ENCODE peak calls at places on chromosomes 13 and 19, in four cellular contexts. One of them, this sample, is unnamed. For H3K4me1, the result is how much of the 10 kb centered on the place peaks cover.

GRCh38 chr19:55640577-55641375 is at the start of gene ZNF580:
- DNase-seq in hepatocyte: peak
- DNase-seq in A549: peak
- DNase-seq in body of pancreas: peak
- DNase-seq in this sample: peak

GRCh38 chr19:35766571-35767104 is 8.7 kb downstream of the PROSER3 start:
- DNase-seq in hepatocyte: no peak
- DNase-seq in A549: no peak
- DNase-seq in body of pancreas: no peak
- DNase-seq in this sample: no peak

GRCh38 chr13:61410669-61411297 is 4.9 kb downstream of the PCDH20 start:
- DNase-seq in A549: no peak
- DNase-seq in hepatocyte: peak
- DNase-seq in body of pancreas: no peak
- DNase-seq in this sample: no peak

GRCh38 chr13:44170731-44171130 is 202.9 kb upstream of the SERP2 start:
- DNase-seq in hepatocyte: no peak
- DNase-seq in A549: no peak
- DNase-seq in body of pancreas: no peak
- DNase-seq in this sample: no peak

GRCh38 chr19:13099073-13099999 is 3.3 kb downstream of the LYL1 start:
- DNase-seq in A549: no peak
- DNase-seq in body of pancreas: peak
- DNase-seq in hepatocyte: peak
- DNase-seq in this sample: peak

GRCh38 chr19:4089946-4090345 is 23.2 kb upstream of the ZBTB7A start:
- DNase-seq in hepatocyte: no peak
- DNase-seq in A549: no peak
- DNase-seq in body of pancreas: no peak
- DNase-seq in this sample: no peak

GRCh38 chr13:79185580-79185979 is 220.5 kb downstream of the RBM26 start:
- DNase-seq in A549: no peak
- DNase-seq in hepatocyte: no peak
- DNase-seq in body of pancreas: no peak
- DNase-seq in this sample: no peak

GRCh38 chr19:40745402-40745780 is 4.9 kb downstream of the ACTMAP start:
- DNase-seq in body of pancreas: no peak
- DNase-seq in A549: no peak
- DNase-seq in hepatocyte: no peak
- DNase-seq in this sample: no peak

GRCh38 chr13:20159646-20160345 is 1.1 kb downstream of the GJA3 start:
- DNase-seq in hepatocyte: no peak
- DNase-seq in A549: no peak
- DNase-seq in body of pancreas: no peak
- DNase-seq in this sample: no peak

GRCh38 chr19:40756502-40757110 is 5.6 kb downstream of the SNRPA start:
- DNase-seq in hepatocyte: no peak
- DNase-seq in body of pancreas: no peak
- DNase-seq in A549: no peak
- DNase-seq in this sample: no peak

GRCh38 chr19:778910-779653 is 18.2 kb upstream of the PTBP1 start:
- DNase-seq in hepatocyte: peak
- DNase-seq in A549: peak
- DNase-seq in body of pancreas: peak
- DNase-seq in this sample: peak

GRCh38 chr19:52094526-52094925 is 1.0 kb downstream of the ZNF841 start:
- DNase-seq in hepatocyte: peak
- DNase-seq in A549: no peak
- DNase-seq in body of pancreas: no peak
- DNase-seq in this sample: no peak

GRCh38 chr19:5192568-5192967 is 148.0 kb downstream of the PTPRS start:
- DNase-seq in body of pancreas: no peak
- DNase-seq in hepatocyte: no peak
- DNase-seq in A549: no peak
- DNase-seq in this sample: no peak

GRCh38 chr19:7224205-7224833 is 69.9 kb downstream of the INSR start:
- DNase-seq in A549: no peak
- DNase-seq in hepatocyte: no peak
- DNase-seq in body of pancreas: peak
- DNase-seq in this sample: peak

GRCh38 chr19:38784224-38784623 is 4.8 kb upstream of the LGALS7B start:
- DNase-seq in A549: peak
- DNase-seq in body of pancreas: peak
- DNase-seq in hepatocyte: peak
- DNase-seq in this sample: no peak

GRCh38 chr19:42081584-42082258 is 5.8 kb downstream of the ZNF574 start:
- DNase-seq in hepatocyte: peak
- DNase-seq in body of pancreas: peak
- DNase-seq in A549: peak
- DNase-seq in this sample: no peak

GRCh38 chr19:10288662-10289166 is 1.0 kb upstream of the ICAM5 start:
- DNase-seq in hepatocyte: no peak
- DNase-seq in A549: peak
- DNase-seq in body of pancreas: no peak
- DNase-seq in this sample: peak

GRCh38 chr19:50044922-50045321 is 19.1 kb downstream of the ZNF473 start:
- DNase-seq in body of pancreas: no peak
- DNase-seq in A549: no peak
- DNase-seq in hepatocyte: no peak
- DNase-seq in this sample: no peak

GRCh38 chr13:22235950-22236290 is 565.0 kb downstream of the FGF9 start:
- DNase-seq in hepatocyte: no peak
- DNase-seq in body of pancreas: no peak
- DNase-seq in A549: no peak
- DNase-seq in this sample: no peak

GRCh38 chr13:99063178-99063577 is 85.3 kb upstream of the DOCK9 start:
- DNase-seq in A549: no peak
- DNase-seq in hepatocyte: no peak
- DNase-seq in body of pancreas: no peak
- DNase-seq in this sample: no peak
- H3K4me1 ChIP-seq in A549: under half
- H3K4me1 ChIP-seq in hepatocyte: under half
- H3K4me1 ChIP-seq in body of pancreas: under half
- H3K4me1 ChIP-seq in this sample: under half

DNA sequence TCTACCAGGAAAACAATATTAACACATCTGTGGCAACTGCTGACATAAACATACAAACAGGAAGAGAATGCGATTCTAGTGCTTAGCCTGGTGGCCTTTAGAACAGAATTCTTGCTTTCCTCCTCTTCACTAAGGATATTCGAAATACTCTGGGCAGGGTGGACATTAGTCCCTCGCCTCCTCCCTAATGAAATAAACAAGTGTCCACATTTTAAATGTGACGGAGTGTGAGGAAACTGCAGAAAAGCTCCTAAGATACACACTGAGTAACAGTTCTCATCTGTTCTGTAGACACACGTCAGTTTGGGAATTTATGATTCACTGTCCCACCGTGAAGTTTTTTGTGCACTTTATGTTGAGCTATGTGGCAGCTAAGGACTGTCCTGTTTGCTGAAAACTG is 639 bp downstream of the STARD13 start:
- DNase-seq in hepatocyte: peak
- DNase-seq in A549: no peak
- DNase-seq in body of pancreas: no peak
- DNase-seq in this sample: no peak
- H3K27ac ChIP-seq in hepatocyte: peak
- H3K27ac ChIP-seq in A549: peak
- H3K27ac ChIP-seq in body of pancreas: peak
- H3K27ac ChIP-seq in this sample: peak

GRCh38 chr19:28883241-28883693 is 329.7 kb downstream of the UQCRFS1 start:
- DNase-seq in A549: no peak
- DNase-seq in body of pancreas: no peak
- DNase-seq in hepatocyte: no peak
- DNase-seq in this sample: no peak

GRCh38 chr19:28884786-28885476 is 328.0 kb downstream of the UQCRFS1 start:
- DNase-seq in hepatocyte: no peak
- DNase-seq in A549: no peak
- DNase-seq in body of pancreas: no peak
- DNase-seq in this sample: no peak

GRCh38 chr19:28881616-28882015 is 331.3 kb downstream of the UQCRFS1 start:
- DNase-seq in hepatocyte: no peak
- DNase-seq in body of pancreas: no peak
- DNase-seq in A549: no peak
- DNase-seq in this sample: no peak

GRCh38 chr19:28880735-28881401 is 332.1 kb downstream of the UQCRFS1 start:
- DNase-seq in body of pancreas: no peak
- DNase-seq in A549: no peak
- DNase-seq in hepatocyte: no peak
- DNase-seq in this sample: no peak

GRCh38 chr19:28882818-28883217 is 330.1 kb downstream of the UQCRFS1 start:
- DNase-seq in A549: no peak
- DNase-seq in body of pancreas: no peak
- DNase-seq in hepatocyte: no peak
- DNase-seq in this sample: no peak
- H3K4me1 ChIP-seq in A549: under half
- H3K4me1 ChIP-seq in body of pancreas: under half
- H3K4me1 ChIP-seq in hepatocyte: under half
- H3K4me1 ChIP-seq in this sample: under half

GRCh38 chr13:40779049-40779448 is 8.1 kb upstream of the MRPS31 start:
- DNase-seq in A549: no peak
- DNase-seq in hepatocyte: no peak
- DNase-seq in body of pancreas: no peak
- DNase-seq in this sample: no peak

GRCh38 chr13:40777166-40777956 is 6.4 kb upstream of the MRPS31 start:
- DNase-seq in A549: peak
- DNase-seq in hepatocyte: peak
- DNase-seq in body of pancreas: peak
- DNase-seq in this sample: peak

GRCh38 chr13:40776232-40776631 is 5.2 kb upstream of the MRPS31 start:
- DNase-seq in body of pancreas: no peak
- DNase-seq in hepatocyte: no peak
- DNase-seq in A549: no peak
- DNase-seq in this sample: no peak

GRCh38 chr13:40776681-40777165 is 5.7 kb upstream of the MRPS31 start:
- DNase-seq in hepatocyte: no peak
- DNase-seq in A549: no peak
- DNase-seq in body of pancreas: no peak
- DNase-seq in this sample: peak

DNA sequence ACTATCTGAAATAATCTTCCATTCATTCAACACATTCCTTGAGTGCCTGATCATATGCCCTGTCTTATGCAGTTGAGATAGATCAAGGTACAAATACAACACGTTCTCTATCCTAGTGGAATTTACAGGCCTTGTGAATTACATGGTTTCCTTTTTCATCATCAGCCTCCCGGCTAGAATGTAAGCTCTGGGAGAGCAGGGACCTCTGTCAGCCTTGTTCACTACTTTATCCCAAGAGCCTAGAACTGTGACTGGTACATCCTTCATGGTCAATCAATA is 6.9 kb upstream of the MRPS31 start:
- DNase-seq in body of pancreas: no peak
- DNase-seq in hepatocyte: no peak
- DNase-seq in A549: no peak
- DNase-seq in this sample: no peak
- H3K27ac ChIP-seq in body of pancreas: no peak
- H3K27ac ChIP-seq in hepatocyte: no peak
- H3K27ac ChIP-seq in A549: no peak
- H3K27ac ChIP-seq in this sample: peak

DNA sequence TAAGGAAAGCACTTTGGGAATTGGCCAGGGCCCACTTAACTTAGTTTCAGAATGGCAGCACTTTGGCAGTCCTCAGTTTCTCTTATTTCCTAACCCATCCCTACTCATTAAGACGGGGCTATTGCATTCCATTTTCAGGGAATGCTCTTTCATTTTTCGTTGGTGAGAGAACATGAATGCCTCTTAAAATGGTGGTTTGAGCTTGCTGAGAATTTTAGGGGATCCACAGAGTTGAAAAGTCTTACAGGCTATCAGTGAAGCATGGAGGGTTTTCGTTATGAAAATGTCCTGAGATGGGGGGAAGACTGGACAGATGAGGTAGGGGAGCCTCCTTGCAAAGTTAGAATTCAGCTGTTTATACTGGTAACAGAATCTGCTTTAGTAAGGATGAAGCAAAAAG is 71.4 kb downstream of the LRCH1 start:
- DNase-seq in hepatocyte: no peak
- DNase-seq in body of pancreas: no peak
- DNase-seq in A549: no peak
- DNase-seq in this sample: no peak
- H3K4me1 ChIP-seq in hepatocyte: under half
- H3K4me1 ChIP-seq in body of pancreas: under half
- H3K4me1 ChIP-seq in A549: under half
- H3K4me1 ChIP-seq in this sample: under half

DNA sequence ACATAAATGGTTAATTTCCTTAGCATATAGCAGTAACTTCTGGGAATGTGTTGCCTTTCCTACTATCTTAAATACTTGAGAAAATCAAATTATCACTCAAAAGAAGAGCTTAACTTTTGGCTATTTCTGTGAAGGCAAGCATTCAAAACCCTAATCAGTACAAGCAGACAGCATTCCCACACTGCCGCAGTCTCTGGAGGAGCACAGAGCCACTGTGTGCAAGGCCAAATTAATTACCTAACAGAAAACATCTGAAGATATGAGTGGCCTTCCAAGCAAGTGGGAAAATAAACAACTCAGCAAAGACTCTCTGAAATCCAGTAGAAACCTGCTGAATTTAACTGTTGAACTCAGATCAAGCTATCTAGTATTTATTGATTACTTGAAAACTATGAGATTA is 68.2 kb downstream of the COL4A1 start:
- DNase-seq in hepatocyte: no peak
- DNase-seq in body of pancreas: no peak
- DNase-seq in A549: no peak
- DNase-seq in this sample: no peak
- H3K27ac ChIP-seq in hepatocyte: no peak
- H3K27ac ChIP-seq in body of pancreas: no peak
- H3K27ac ChIP-seq in A549: no peak
- H3K27ac ChIP-seq in this sample: peak

DNA sequence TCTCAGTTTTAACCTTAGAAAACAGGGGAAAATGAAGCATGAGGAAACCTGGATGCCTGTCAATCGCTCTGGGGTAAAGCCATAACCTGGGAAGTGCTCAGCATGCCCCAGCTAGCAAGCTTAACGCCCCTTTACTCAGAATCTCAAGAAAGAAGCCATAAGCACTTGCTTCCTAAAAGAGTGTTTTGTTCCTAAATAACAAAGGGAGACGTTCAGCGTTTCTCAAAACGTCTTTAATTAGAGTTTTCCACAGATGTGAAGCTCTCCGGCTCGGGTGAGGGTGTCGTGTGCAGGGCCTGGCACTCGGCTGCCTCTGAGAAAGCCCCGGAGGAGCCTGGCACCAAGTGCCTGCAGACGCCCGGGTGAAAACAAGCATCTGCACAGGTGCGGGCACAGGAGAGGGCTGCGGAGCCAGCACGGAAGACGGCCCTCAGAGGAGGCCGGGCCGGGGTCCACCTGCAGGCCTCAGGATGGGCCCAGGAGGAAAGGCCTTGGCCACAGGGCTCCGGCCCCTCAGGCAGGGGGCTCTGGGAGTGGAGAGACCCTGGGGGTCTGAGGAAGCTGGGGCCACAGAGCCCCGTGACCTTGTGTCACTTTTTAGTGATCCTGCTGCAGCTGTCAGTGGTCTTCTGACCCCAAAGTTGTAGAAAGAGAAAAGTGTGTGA is 6.2 kb downstream of the GAS6 start:
- DNase-seq in body of pancreas: no peak
- DNase-seq in A549: no peak
- DNase-seq in hepatocyte: no peak
- DNase-seq in this sample: no peak
- H3K4me1 ChIP-seq in body of pancreas: half or more
- H3K4me1 ChIP-seq in A549: under half
- H3K4me1 ChIP-seq in hepatocyte: half or more
- H3K4me1 ChIP-seq in this sample: under half